ENCODE peak calls at places on chromosomes 7 and 10, in nine cellular contexts. K is endothelial cell; Y is GM12892; J is stimulated activated CD8-positive, alpha-beta memory T cell treated with anti-CD3 and anti-CD28 coated beads, Interleukin-2, amount 100 ng/mL, for 48 hours; B is B cell; D is kidney tubule cell; I is IMR-90; Z is HT1080; H is T-helper 1 cell. U is an unnamed sample.

GRCh38 chr7:106552645-106553445 is 108.1 kb downstream of the CCDC71L start:
- DNase-seq in K (no peak), Y (peak), J (no peak), B (peak), D (no peak), I (peak), Z (no peak), H (no peak), U (no peak)

GRCh38 chr10:27223964-27224363 is 16.6 kb downstream of the ACBD5 start:
- DNase-seq in K (peak), Y (no peak), J (peak), B (peak), D (peak), I (peak), Z (peak), H (peak), U (peak)

GRCh38 chr10:28947209-28947608 is 269.9 kb downstream of the BAMBI start:
- DNase-seq in K (no peak), Y (no peak), J (no peak), B (no peak), D (no peak), I (peak), Z (no peak), H (no peak), U (no peak)

GRCh38 chr7:575425-576366 is 56.0 kb upstream of the PDGFA start:
- DNase-seq in K (no peak), Y (no peak), J (no peak), B (no peak), D (no peak), I (no peak), Z (no peak), H (no peak), U (no peak)

GRCh38 chr10:21969326-21970287 is 33.9 kb downstream of the DNAJC1 start:
- DNase-seq in K (no peak), Y (no peak), J (no peak), B (no peak), D (peak), I (peak), Z (no peak), H (no peak), U (no peak)

GRCh38 chr10:77504196-77504869 is 133.3 kb downstream of the KCNMA1 start:
- DNase-seq in K (no peak), Y (no peak), J (no peak), B (no peak), D (peak), I (peak), Z (no peak), H (no peak), U (no peak)

GRCh38 chr7:120259382-120259781 is 13.6 kb upstream of the KCND2 start:
- DNase-seq in K (no peak), Y (no peak), J (no peak), B (no peak), D (no peak), I (peak), Z (peak), H (no peak), U (no peak)

GRCh38 chr7:94972296-94972695 is 64.9 kb downstream of the PPP1R9A start:
- DNase-seq in K (no peak), Y (no peak), J (no peak), B (no peak), D (peak), I (no peak), Z (peak), H (no peak), U (no peak)

GRCh38 chr7:26912933-26913536 is 48.6 kb upstream of the SKAP2 start:
- DNase-seq in K (no peak), Y (no peak), J (no peak), B (no peak), D (no peak), I (no peak), Z (no peak), H (no peak), U (no peak)

GRCh38 chr10:1854271-1854670 is 116.9 kb upstream of the ADARB2 start:
- DNase-seq in K (no peak), Y (no peak), J (no peak), B (no peak), D (no peak), I (no peak), Z (no peak), H (no peak), U (no peak)

GRCh38 chr7:108181073-108181985 is 51.2 kb upstream of the LAMB4 start:
- DNase-seq in K (no peak), Y (no peak), J (no peak), B (no peak), D (peak), I (peak), Z (peak), H (no peak), U (no peak)

GRCh38 chr7:2812119-2812487 is 32.0 kb downstream of the GNA12 start:
- DNase-seq in K (no peak), Y (no peak), J (no peak), B (no peak), D (no peak), I (peak), Z (no peak), H (no peak), U (no peak)

GRCh38 chr7:27840314-27840713 is 100.4 kb downstream of the TAX1BP1 start:
- DNase-seq in K (no peak), Y (no peak), J (no peak), B (no peak), D (no peak), I (no peak), Z (no peak), H (no peak), U (no peak)

GRCh38 chr10:96570983-96571964 is 15.5 kb downstream of the TM9SF3 start:
- DNase-seq in K (no peak), Y (no peak), J (no peak), B (no peak), D (no peak), I (no peak), Z (no peak), H (no peak), U (no peak)

GRCh38 chr7:143463556-143463955 is 14.1 kb upstream of the TAS2R41 start:
- DNase-seq in K (no peak), Y (no peak), J (no peak), B (no peak), D (no peak), I (no peak), Z (no peak), H (no peak), U (no peak)

GRCh38 chr7:151032936-151033863 is 5.0 kb downstream of the ABCB8 start:
- DNase-seq in K (no peak), Y (no peak), J (no peak), B (no peak), D (no peak), I (no peak), Z (no peak), H (no peak), U (no peak)

GRCh38 chr7:155864991-155865690 is 52.9 kb upstream of the SHH start:
- DNase-seq in K (no peak), Y (no peak), J (no peak), B (no peak), D (no peak), I (no peak), Z (no peak), H (no peak), U (no peak)

GRCh38 chr7:132258231-132258630 is 318.0 kb downstream of the PLXNA4 start:
- DNase-seq in K (no peak), Y (no peak), J (no peak), B (no peak), D (no peak), I (no peak), Z (no peak), H (no peak), U (no peak)

GRCh38 chr7:130356760-130357611 is 12.4 kb downstream of the CPA5 start:
- DNase-seq in K (no peak), Y (no peak), J (no peak), B (no peak), D (peak), I (peak), Z (peak), H (no peak), U (no peak)

GRCh38 chr10:28391283-28391682 is 88.4 kb upstream of the MPP7 start:
- DNase-seq in K (no peak), Y (no peak), J (no peak), B (no peak), D (no peak), I (no peak), Z (no peak), H (no peak), U (no peak)

GRCh38 chr7:64879800-64880199 is 23.3 kb upstream of the ZNF273 start:
- DNase-seq in K (no peak), Y (no peak), J (no peak), B (no peak), D (no peak), I (no peak), Z (no peak), H (no peak), U (no peak)

GRCh38 chr7:114627231-114627630 is 212.6 kb downstream of the FOXP2 start:
- DNase-seq in K (no peak), Y (no peak), J (no peak), B (no peak), D (no peak), I (no peak), Z (no peak), H (no peak), U (no peak)

U was measured in T-helper 9 cell.